ENCODE peak calls at places on chromosome 15, in six cellular contexts. A, X, U, C, K and Q are unnamed samples.
A peak's percentile ranks its signal among the peaks of the same experiment; 100 is the strongest.

GRCh38 chr15:76994971-76995945 is at the start of gene PSTPIP1:
- DNase-seq in C (no peak), K (no peak), U (no peak), A (no peak), X (peak; percentile 50), Q (no peak)

GRCh38 chr15:57932348-57932747 is 133.2 kb downstream of the ALDH1A2 start:
- DNase-seq in C (no peak), K (no peak), A (no peak), X (no peak), U (no peak), Q (no peak)

GRCh38 chr15:64122444-64122843 is 26.7 kb downstream of the SNX1 start:
- DNase-seq in U (no peak), C (no peak), X (no peak), A (no peak), K (no peak), Q (no peak)

GRCh38 chr15:50137330-50137761 is 18.3 kb upstream of the ATP8B4 start:
- DNase-seq in K (no peak), A (peak; percentile 95), C (peak; percentile 79), U (peak; percentile 65), X (no peak), Q (peak; percentile 72)

GRCh38 chr15:101127503-101128076 is 124.3 kb downstream of the CHSY1 start:
- DNase-seq in X (peak; percentile 73), C (peak; percentile 85), K (peak; percentile 68), U (peak; percentile 96), A (peak; percentile 95), Q (peak; percentile 99)

GRCh38 chr15:101121511-101122090 is 130.2 kb downstream of the CHSY1 start:
- DNase-seq in K (peak; percentile 58), X (peak; percentile 87), A (peak; percentile 92), U (peak; percentile 80), C (no peak), Q (no peak)

GRCh38 chr15:73955851-73956250 is 29.6 kb downstream of the LOXL1 start:
- DNase-seq in K (no peak), X (no peak), U (no peak), C (no peak), A (no peak), Q (no peak)

GRCh38 chr15:75178171-75178937 is 23.3 kb upstream of the C15orf39 start:
- DNase-seq in C (no peak), K (peak; percentile 54), A (peak; percentile 83), U (no peak), X (peak; percentile 67), Q (no peak)

GRCh38 chr15:94135748-94136147 is 95.6 kb upstream of the MCTP2 start:
- DNase-seq in K (no peak), A (peak; percentile 3), C (no peak), U (no peak), X (no peak), Q (no peak)

GRCh38 chr15:66101715-66102395 is 151.7 kb downstream of the MEGF11 start:
- DNase-seq in A (no peak), K (no peak), U (no peak), C (no peak), X (no peak), Q (no peak)

GRCh38 chr15:66100761-66101160 is 152.8 kb downstream of the MEGF11 start:
- DNase-seq in U (no peak), C (no peak), X (no peak), K (no peak), A (no peak), Q (no peak)

GRCh38 chr15:66105286-66105984 is 148.1 kb downstream of the MEGF11 start:
- DNase-seq in U (no peak), A (no peak), C (no peak), K (no peak), X (no peak), Q (no peak)

GRCh38 chr15:66102563-66103292 is 150.8 kb downstream of the MEGF11 start:
- DNase-seq in C (no peak), X (no peak), A (no peak), K (no peak), U (no peak), Q (no peak)

GRCh38 chr15:66103293-66103590 is 150.3 kb downstream of the MEGF11 start:
- DNase-seq in U (no peak), A (no peak), K (no peak), C (no peak), X (no peak), Q (no peak)
- H3K4me3 ChIP-seq in U (no peak overlapping the region), A (no peak overlapping the region), K (no peak overlapping the region), C (no peak overlapping the region), X (no peak overlapping the region), Q (no peak overlapping the region)

GRCh38 chr15:80749589-80749988 is 29.6 kb upstream of the CEMIP start:
- DNase-seq in K (no peak), U (no peak), A (peak; percentile 66), X (no peak), C (no peak), Q (no peak)
- TF ChIP-seq CTCF in K (no peak), U (no peak), A (no peak), X (no peak), C (no peak), Q (no peak)

GRCh38 chr15:34047893-34048775 is 9.1 kb upstream of the AVEN start:
- DNase-seq in X (no peak), U (peak; percentile 46), C (no peak), A (peak; percentile 44), K (no peak), Q (peak; percentile 39)
- H3K4me3 ChIP-seq in X (no peak overlapping the region), U (no peak overlapping the region), C (no peak overlapping the region), A (peak overlapping the region; percentile 2), K (no peak overlapping the region), Q (no peak overlapping the region)

GRCh38 chr15:61053401-61053800 is 175.7 kb downstream of the RORA start:
- DNase-seq in X (no peak), A (no peak), K (no peak), C (no peak), U (no peak), Q (no peak)

GRCh38 chr15:61049003-61049402 is 180.1 kb downstream of the RORA start:
- DNase-seq in A (peak; percentile 51), U (no peak), C (no peak), K (no peak), X (no peak), Q (no peak)

GRCh38 chr15:61050844-61051569 is 178.1 kb downstream of the RORA start:
- DNase-seq in C (no peak), U (no peak), X (no peak), A (no peak), K (no peak), Q (no peak)

GRCh38 chr15:61049934-61050333 is 179.2 kb downstream of the RORA start:
- DNase-seq in A (peak; percentile 66), K (no peak), X (no peak), U (no peak), C (peak; percentile 52), Q (peak; percentile 85)

DNA sequence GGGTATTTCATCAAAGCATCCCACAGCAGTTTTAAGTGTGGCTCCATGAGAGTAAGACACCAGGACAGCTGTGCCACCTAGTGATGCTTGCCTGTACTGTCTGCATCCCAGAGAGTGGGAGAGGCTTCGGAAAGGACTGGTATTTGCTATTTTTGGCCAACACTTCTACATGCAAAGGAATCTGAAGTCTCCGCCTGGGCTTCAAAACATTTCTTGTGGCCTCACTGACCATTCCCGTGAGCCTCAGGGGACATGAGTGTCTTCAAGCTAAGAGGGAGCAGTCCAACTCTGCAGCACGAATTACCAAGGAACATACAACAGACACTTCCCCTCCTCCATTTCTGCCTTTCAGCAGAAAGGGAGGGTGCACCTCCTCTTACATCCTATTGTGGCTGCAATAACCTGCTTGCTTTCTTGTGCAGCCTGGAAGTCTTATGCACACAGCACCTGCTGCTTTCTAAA is 177.5 kb downstream of the RORA start:
- DNase-seq in K (peak; percentile 25), U (peak; percentile 76), C (peak; percentile 26), A (peak; percentile 44), X (peak; percentile 14), Q (peak; percentile 44)
- TF ChIP-seq CTCF in K (peak; percentile 32), U (peak; percentile 88), C (peak; percentile 79), A (peak; percentile 65), X (peak; percentile 71), Q (peak; percentile 79)

GRCh38 chr15:80531388-80532184 is 127.4 kb downstream of the ARNT2 start:
- DNase-seq in A (no peak), K (no peak), U (peak; percentile 78), X (no peak), C (no peak), Q (no peak)
- H3K4me3 ChIP-seq in A (no peak overlapping the region), K (no peak overlapping the region), U (no peak overlapping the region), X (no peak overlapping the region), C (no peak overlapping the region), Q (no peak overlapping the region)

DNA sequence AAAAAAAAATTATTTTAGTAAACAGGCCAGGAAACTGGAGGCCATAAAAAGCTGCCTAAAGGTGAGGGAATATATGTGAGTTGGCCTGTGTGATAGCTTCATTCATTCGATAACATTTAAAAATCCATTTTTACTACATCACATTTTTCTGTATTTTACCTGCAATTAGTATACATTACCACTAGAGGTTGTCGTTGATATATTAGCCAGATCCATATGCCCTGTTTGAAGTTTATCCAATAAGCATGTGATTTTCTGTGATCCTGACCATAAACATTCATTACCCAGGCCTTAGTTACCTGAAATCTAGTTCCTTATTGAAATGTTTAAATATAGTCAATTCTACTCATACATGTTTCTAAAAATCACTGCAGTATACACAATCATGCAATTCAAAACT is 71.4 kb downstream of the ARNT2 start:
- DNase-seq in X (no peak), C (no peak), A (no peak), K (no peak), U (no peak), Q (no peak)
- TF ChIP-seq CTCF in X (no peak), C (peak; percentile 28), A (peak; percentile 16), K (no peak), U (peak; percentile 33), Q (no peak)

DNA sequence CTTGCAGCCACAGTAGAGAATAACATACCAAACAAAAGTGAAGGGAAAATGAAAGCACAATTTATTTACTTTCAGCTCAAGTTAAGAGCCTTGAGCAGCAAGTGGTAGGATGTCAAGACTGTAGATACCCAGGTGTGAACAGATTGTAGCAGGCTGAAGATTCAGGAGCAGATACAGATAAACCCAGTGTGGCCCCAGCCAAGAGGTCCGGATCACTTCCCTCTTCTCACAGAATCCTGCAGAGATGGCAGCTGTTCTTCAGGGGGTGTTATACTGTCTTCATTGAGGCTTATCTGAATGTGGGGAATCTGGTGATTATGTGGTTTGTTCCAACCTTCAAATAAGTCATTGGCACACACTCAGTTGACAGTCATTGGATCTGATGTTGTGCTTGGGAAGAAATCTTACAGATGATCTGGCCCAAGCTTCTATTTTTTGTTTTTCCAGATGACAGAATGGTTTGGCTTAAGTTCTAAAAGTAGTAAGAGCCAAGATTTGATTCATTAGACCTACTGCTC is 2.2 kb downstream of the STARD9 start:
- DNase-seq in U (peak; percentile 65), C (no peak), A (peak; percentile 28), K (no peak), X (no peak), Q (peak; percentile 85)
- H3K4me3 ChIP-seq in U (no peak overlapping the region), C (no peak overlapping the region), A (no peak overlapping the region), K (no peak overlapping the region), X (peak overlapping the region; percentile 90), Q (no peak overlapping the region)

GRCh38 chr15:66843581-66843980 is 141.5 kb downstream of the SMAD6 start:
- DNase-seq in C (no peak), U (no peak), X (no peak), K (no peak), A (no peak), Q (no peak)

GRCh38 chr15:66844041-66844746 is 142.2 kb downstream of the SMAD6 start:
- DNase-seq in C (no peak), U (no peak), K (no peak), X (no peak), A (no peak), Q (no peak)

GRCh38 chr15:66842710-66843441 is 140.8 kb downstream of the SMAD6 start:
- DNase-seq in A (peak; percentile 79), C (no peak), X (peak; percentile 83), U (peak; percentile 86), K (peak; percentile 76), Q (no peak)

GRCh38 chr15:66840615-66841014 is 138.6 kb downstream of the SMAD6 start:
- DNase-seq in C (no peak), A (peak; percentile 27), U (no peak), K (no peak), X (no peak), Q (no peak)

GRCh38 chr15:66841953-66842681 is 140.1 kb downstream of the SMAD6 start:
- DNase-seq in A (peak; percentile 94), U (peak; percentile 95), C (peak; percentile 68), K (peak; percentile 81), X (peak; percentile 84), Q (peak; percentile 86)
- TF ChIP-seq CTCF in A (no peak), U (no peak), C (no peak), K (no peak), X (peak; percentile 8), Q (no peak)